ENCODE peak calls at places on chromosomes 1 and 21, in ten cellular contexts. T is heart right ventricle, A is thoracic aorta, M is cardiac muscle cell, R is pancreas, O is lung, V is astrocyte, W is Peyer's patch, Q is hepatocyte, F is neural progenitor cell. D is an unnamed sample.

GRCh38 chr1:214552174-214552608 is 789 bp upstream of the PTPN14 start:
- DNase-seq in A (peak; percentile 27), R (peak; percentile 64), F (peak; percentile 75), V (peak; percentile 71), Q (peak; percentile 88), M (peak; percentile 56), O (peak; percentile 81), W (peak; percentile 55), T (peak; percentile 69), D (no peak)

GRCh38 chr1:98323906-98324358 is 337.6 kb upstream of the SNX7 start:
- DNase-seq in O (peak; percentile 45), M (no peak), Q (peak; percentile 46), T (peak; percentile 15), A (peak; percentile 14), R (peak; percentile 14), F (no peak), W (peak; percentile 52), V (peak; percentile 99), D (no peak)

GRCh38 chr1:155437405-155437804 is 116.7 kb downstream of the RUSC1 start:
- DNase-seq in O (no peak), V (no peak), R (no peak), M (no peak), W (no peak), T (no peak), A (no peak), Q (no peak), F (no peak), D (no peak)

GRCh38 chr21:38241029-38241740 is 15.6 kb upstream of the KCNJ15 start:
- DNase-seq in Q (no peak), A (peak; percentile 16), W (no peak), R (no peak), M (no peak), F (no peak), V (peak; percentile 78), O (no peak), T (no peak), D (no peak)

GRCh38 chr1:168654198-168654910 is 74.7 kb downstream of the DPT start:
- DNase-seq in R (no peak), O (no peak), W (no peak), A (no peak), F (no peak), Q (no peak), V (peak; percentile 74), M (no peak), T (no peak), D (no peak)

GRCh38 chr1:208997726-208998312 is 585.7 kb upstream of the CAMK1G start:
- DNase-seq in R (no peak), V (no peak), A (no peak), F (no peak), O (no peak), M (no peak), W (no peak), Q (peak; percentile 13), T (no peak), D (no peak)

GRCh38 chr1:193806079-193807048 is 620.0 kb upstream of the B3GALT2 start:
- DNase-seq in A (no peak), F (no peak), R (no peak), Q (no peak), T (no peak), W (no peak), O (no peak), M (no peak), V (peak; percentile 13), D (no peak)

GRCh38 chr1:6667139-6667538 is 34.5 kb downstream of the DNAJC11 start:
- DNase-seq in T (peak; percentile 62), A (no peak), Q (no peak), R (no peak), M (no peak), W (no peak), V (no peak), O (no peak), F (no peak), D (no peak)

GRCh38 chr1:3292051-3292722 is 162.3 kb upstream of the ARHGEF16 start:
- DNase-seq in A (no peak), R (no peak), T (peak; percentile 41), Q (peak; percentile 45), W (no peak), F (no peak), M (peak; percentile 94), O (peak; percentile 36), V (no peak), D (no peak)

GRCh38 chr1:113958691-113959090 is 20.6 kb upstream of the OLFML3 start:
- DNase-seq in Q (no peak), V (no peak), R (no peak), W (no peak), F (no peak), A (no peak), O (no peak), T (no peak), M (no peak), D (no peak)

GRCh38 chr1:21607549-21608529 is 61.3 kb downstream of the RAP1GAP start:
- DNase-seq in Q (peak; percentile 94), T (peak; percentile 82), V (peak; percentile 31), W (peak; percentile 95), A (peak; percentile 17), F (peak; percentile 99), R (peak; percentile 91), M (peak; percentile 92), O (peak; percentile 93), D (peak; percentile 54)

GRCh38 chr1:175158133-175158532 is 34.4 kb downstream of the KIAA0040 start:
- DNase-seq in T (no peak), A (no peak), M (no peak), W (no peak), R (no peak), V (no peak), F (peak; percentile 31), O (no peak), Q (no peak), D (no peak)

GRCh38 chr1:53583903-53584210 is 124.7 kb downstream of the DMRTB1 start:
- DNase-seq in T (no peak), M (no peak), F (no peak), W (peak; percentile 37), V (no peak), O (no peak), Q (no peak), A (no peak), R (no peak), D (no peak)

GRCh38 chr1:232725303-232726047 is 79.7 kb upstream of the MAP10 start:
- DNase-seq in R (no peak), Q (no peak), A (no peak), V (no peak), W (no peak), O (no peak), M (no peak), T (no peak), F (no peak), D (no peak)

GRCh38 chr1:165073402-165074007 is 283.0 kb downstream of the LMX1A start:
- DNase-seq in A (no peak), M (peak; percentile 69), T (no peak), F (peak; percentile 75), R (no peak), W (no peak), V (peak; percentile 27), Q (peak; percentile 71), O (no peak), D (peak; percentile 22)

GRCh38 chr1:239898067-239898730 is 193.5 kb upstream of the FMN2 start:
- DNase-seq in O (peak; percentile 80), Q (peak; percentile 91), W (peak; percentile 89), A (peak; percentile 28), V (peak; percentile 57), T (peak; percentile 76), F (peak; percentile 90), R (peak; percentile 80), M (peak; percentile 85), D (peak; percentile 70)

GRCh38 chr1:155251566-155251965 is 3.7 kb downstream of the ENTREP3 start:
- DNase-seq in W (no peak), F (no peak), V (no peak), T (no peak), R (no peak), M (no peak), Q (no peak), O (no peak), A (no peak), D (no peak)

GRCh38 chr1:239025997-239026694 is 360.2 kb upstream of the CHRM3 start:
- DNase-seq in V (no peak), M (no peak), O (no peak), A (no peak), T (no peak), Q (no peak), W (no peak), F (no peak), R (no peak), D (no peak)

GRCh38 chr1:8040586-8040985 is 14.5 kb upstream of the ERRFI1 start:
- DNase-seq in O (peak; percentile 85), T (peak; percentile 78), F (no peak), M (no peak), V (peak; percentile 99), A (peak; percentile 82), W (peak; percentile 86), Q (peak; percentile 85), R (peak; percentile 88), D (no peak)

GRCh38 chr1:224809137-224809536 is 120.3 kb upstream of the DNAH14 start:
- DNase-seq in R (no peak), T (no peak), V (no peak), Q (no peak), F (no peak), O (no peak), A (no peak), W (no peak), M (no peak), D (no peak)

GRCh38 chr1:53182111-53182593 is 14.5 kb upstream of the CPT2 start:
- DNase-seq in O (peak; percentile 88), F (peak; percentile 90), Q (peak; percentile 88), T (peak; percentile 81), W (peak; percentile 95), M (peak; percentile 89), V (peak; percentile 49), R (peak; percentile 65), A (peak; percentile 51), D (peak; percentile 59)

GRCh38 chr1:39266269-39266668 is 61.8 kb downstream of the MACF1 start:
- DNase-seq in V (no peak), O (no peak), R (no peak), A (no peak), T (no peak), F (peak; percentile 50), Q (peak; percentile 15), W (no peak), M (no peak), D (no peak)
- H3K4me1 ChIP-seq in V (peaks cover 22% of the 10 kb centered on the region), O (peaks cover 8% of the 10 kb centered on the region), R (peaks cover 10% of the 10 kb centered on the region), A (peaks cover 26% of the 10 kb centered on the region), T (peaks cover 57% of the 10 kb centered on the region), F (peaks cover 58% of the 10 kb centered on the region), Q (peaks cover 17% of the 10 kb centered on the region), W (peaks cover 25% of the 10 kb centered on the region), M (peaks cover 23% of the 10 kb centered on the region), D (peaks cover 50% of the 10 kb centered on the region)

GRCh38 chr1:88777604-88778149 is 93.6 kb downstream of the PKN2 start:
- DNase-seq in W (no peak), F (no peak), Q (no peak), M (no peak), O (no peak), T (no peak), V (no peak), R (no peak), A (no peak), D (no peak)
- H3K4me1 ChIP-seq in W (no peaks in the 10 kb centered on the region), F (peaks cover 8% of the 10 kb centered on the region), Q (peaks cover 9% of the 10 kb centered on the region), M (no peaks in the 10 kb centered on the region), O (no peaks in the 10 kb centered on the region), T (no peaks in the 10 kb centered on the region), V (peaks cover 12% of the 10 kb centered on the region), R (no peaks in the 10 kb centered on the region), A (no peaks in the 10 kb centered on the region), D (no peaks in the 10 kb centered on the region)

GRCh38 chr1:231414260-231415016 is 7.6 kb downstream of the EGLN1 start:
- DNase-seq in V (no peak), Q (no peak), W (no peak), A (no peak), T (no peak), F (no peak), R (no peak), O (no peak), M (peak; percentile 26), D (no peak)
- H3K4me1 ChIP-seq in V (peaks cover 20% of the 10 kb centered on the region), Q (peaks cover 23% of the 10 kb centered on the region), W (peaks cover 47% of the 10 kb centered on the region), A (peaks cover 33% of the 10 kb centered on the region), T (peaks cover 99% of the 10 kb centered on the region), F (peaks cover 9% of the 10 kb centered on the region), R (peaks cover 5% of the 10 kb centered on the region), O (peaks cover 10% of the 10 kb centered on the region), M (peaks cover 77% of the 10 kb centered on the region), D (peaks cover 55% of the 10 kb centered on the region)

GRCh38 chr1:206709772-206710456 is 25.2 kb downstream of the MAPKAPK2 start:
- DNase-seq in Q (no peak), W (no peak), V (no peak), O (no peak), R (no peak), M (no peak), A (no peak), T (no peak), F (no peak), D (no peak)
- H3K4me1 ChIP-seq in Q (peaks cover 55% of the 10 kb centered on the region), W (peaks cover 96% of the 10 kb centered on the region), V (peaks cover 43% of the 10 kb centered on the region), O (peaks cover 40% of the 10 kb centered on the region), R (peaks cover 33% of the 10 kb centered on the region), M (peaks cover 58% of the 10 kb centered on the region), A (peaks cover 56% of the 10 kb centered on the region), T (peaks cover 98% of the 10 kb centered on the region), F (peaks cover 56% of the 10 kb centered on the region), D (peaks cover 76% of the 10 kb centered on the region)